ENCODE peak calls at places on chromosomes 12 and 14, in ten cellular contexts. O is pancreas, S is fibroblast of lung, P is PC-3, F is ovary, W is right atrium auricular region, X is fibroblast of pulmonary artery, E is thoracic aorta, L is dorsolateral prefrontal cortex, N is tibial artery. D is an unnamed sample.

GRCh38 chr12:90790747-90791146 is 164.2 kb downstream of the CCER1 start:
- DNase-seq in X (no peak), L (no peak), S (no peak), O (no peak), E (no peak), W (no peak), F (no peak), P (no peak), N (no peak), D (no peak)

GRCh38 chr12:104665296-104665695 is 208.5 kb downstream of the CHST11 start:
- DNase-seq in E (no peak), X (no peak), S (no peak), P (peak; percentile 40), W (no peak), N (no peak), O (no peak), L (no peak), F (no peak), D (no peak)

GRCh38 chr12:3129301-3130052 is 52.3 kb downstream of the TSPAN9 start:
- DNase-seq in X (peak; percentile 69), E (no peak), L (no peak), W (no peak), P (no peak), N (no peak), F (no peak), O (no peak), S (peak; percentile 64), D (peak; percentile 94)

GRCh38 chr12:90940872-90941499 is 14.0 kb downstream of the CCER1 start:
- DNase-seq in F (no peak), N (no peak), W (no peak), E (no peak), L (no peak), S (peak; percentile 87), P (peak; percentile 78), O (no peak), X (peak; percentile 83), D (peak; percentile 85)

GRCh38 chr14:63468273-63468672 is 74.9 kb downstream of the PPP2R5E start:
- DNase-seq in W (no peak), E (no peak), O (no peak), S (no peak), L (no peak), N (no peak), P (peak; percentile 78), X (no peak), F (no peak), D (no peak)

GRCh38 chr14:67526676-67527459 is 6.2 kb upstream of the PLEKHH1 start:
- DNase-seq in O (peak; percentile 39), L (peak; percentile 64), E (no peak), P (peak; percentile 63), W (no peak), S (peak; percentile 53), F (no peak), N (no peak), X (peak; percentile 63), D (peak; percentile 71)

GRCh38 chr12:12542964-12543363 is 19.7 kb downstream of the DUSP16 start:
- DNase-seq in F (no peak), E (no peak), W (no peak), P (no peak), O (no peak), S (no peak), N (no peak), L (no peak), X (no peak), D (peak; percentile 10)

GRCh38 chr12:126447346-126447745 is 1382.1 kb downstream of the AACS start:
- DNase-seq in P (no peak), F (no peak), O (no peak), S (no peak), X (peak; percentile 6), N (no peak), W (no peak), E (no peak), L (no peak), D (no peak)

DNA sequence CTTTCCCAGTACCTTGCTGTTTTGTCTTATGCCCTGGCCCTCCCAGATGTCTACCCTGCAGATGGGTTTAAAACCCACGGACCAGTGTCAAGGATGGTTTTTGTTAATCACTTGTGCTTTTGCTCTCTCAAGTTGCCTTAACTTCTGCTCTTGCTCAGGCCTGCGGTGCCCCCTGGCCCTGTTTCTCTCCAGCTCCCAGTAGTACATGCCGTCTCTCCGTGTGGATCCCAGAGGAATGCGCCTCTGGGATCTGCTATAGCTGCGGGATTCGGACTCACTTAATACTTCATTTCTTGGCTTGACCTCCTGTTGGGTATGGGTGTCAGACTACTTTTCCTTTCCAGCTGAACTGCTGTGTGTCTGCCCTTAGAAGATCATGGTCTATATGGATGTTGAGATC is 14.5 kb downstream of the PLEKHG3 start:
- DNase-seq in X (no peak), N (peak; percentile 79), W (no peak), F (peak; percentile 38), O (no peak), L (no peak), S (no peak), E (no peak), P (no peak), D (no peak)
- TF ChIP-seq CTCF in X (no peak), N (no peak), W (peak; percentile 18), F (no peak), O (no peak), L (no peak), S (no peak), E (no peak), P (no peak), D (no peak)

GRCh38 chr14:24310387-24310665 is 386 bp downstream of the LTB4R2 start:
- DNase-seq in S (no peak), L (no peak), W (no peak), O (no peak), X (no peak), N (no peak), P (no peak), E (no peak), F (peak; percentile 55), D (no peak)
- H3K4me3 ChIP-seq in S (no peak overlapping the region), L (peak overlapping the region; percentile 64), W (peak overlapping the region; percentile 64), O (peak overlapping the region; percentile 33), X (no peak overlapping the region), N (peak overlapping the region; percentile 56), P (no peak overlapping the region), E (peak overlapping the region; percentile 75), F (peak overlapping the region; percentile 40), D (peak overlapping the region; percentile 49)

DNA sequence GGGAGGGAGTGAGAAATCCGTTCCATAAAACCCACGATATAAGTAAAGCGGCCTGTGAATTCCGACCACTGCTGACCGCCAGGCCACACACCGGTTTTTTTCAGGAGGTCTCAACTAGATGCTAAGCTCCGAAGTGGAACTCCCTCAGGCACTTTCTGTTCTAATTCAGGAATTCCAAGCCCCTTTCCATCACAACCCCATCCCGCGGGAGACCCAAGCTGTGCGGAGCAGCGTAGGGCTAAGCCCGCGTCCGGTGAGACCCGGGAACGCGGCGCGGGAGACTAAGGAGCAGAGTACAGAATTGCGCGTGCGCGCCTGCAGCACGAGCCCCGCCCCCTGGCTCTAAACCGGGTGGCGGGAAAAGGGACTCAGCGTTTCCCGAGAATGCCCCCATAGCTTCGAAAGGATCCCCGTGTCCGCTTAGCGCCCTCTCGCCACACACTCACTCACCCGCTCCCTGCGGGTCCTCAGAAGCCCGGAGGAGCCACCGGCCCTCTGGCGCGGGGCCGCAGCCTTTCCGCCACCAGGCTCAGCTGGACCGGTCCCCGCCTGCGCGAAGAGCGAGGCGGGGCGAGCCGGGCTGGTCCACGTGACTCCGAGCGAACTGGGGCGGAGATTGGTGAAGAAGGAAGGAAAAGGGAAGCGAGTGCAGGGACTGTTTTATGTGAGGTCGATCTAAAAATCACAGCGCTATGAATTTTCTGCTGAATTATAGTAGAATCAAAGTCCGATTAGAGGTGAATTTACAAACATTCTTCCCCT is at the start of gene TIMELESS:
- DNase-seq in S (peak; percentile 86), E (peak; percentile 57), F (peak; percentile 90), W (peak; percentile 88), L (peak; percentile 78), P (peak; percentile 89), N (peak; percentile 93), X (peak; percentile 85), O (peak; percentile 85), D (peak; percentile 90)
- TF ChIP-seq CTCF in S (no peak), E (no peak), F (no peak), W (peak; percentile 39), L (peak; percentile 56), P (no peak), N (no peak), X (no peak), O (no peak), D (peak; percentile 23)

DNA sequence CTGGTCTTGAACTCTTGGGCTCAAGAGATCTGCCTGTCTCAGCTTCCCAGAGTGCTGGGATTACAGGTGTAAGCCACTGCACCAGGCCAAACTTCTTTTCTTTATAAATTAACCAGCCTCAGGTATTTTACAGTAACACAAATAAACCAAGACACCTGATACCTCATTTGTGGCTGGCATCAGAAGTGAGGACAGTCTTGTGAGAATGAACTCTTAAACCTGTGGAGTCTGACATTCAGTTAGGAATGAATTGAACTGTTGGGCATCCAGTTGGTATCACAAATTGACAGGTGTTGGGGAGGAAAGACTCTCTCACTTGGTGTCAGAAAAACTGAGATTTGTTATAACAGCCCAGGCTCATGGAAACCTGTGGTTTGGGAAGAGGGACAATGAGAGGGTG is 120.5 kb downstream of the DENND5B start:
- DNase-seq in N (no peak), E (no peak), X (no peak), P (peak; percentile 2), S (no peak), O (no peak), W (no peak), F (no peak), L (no peak), D (no peak)
- H3K4me3 ChIP-seq in N (no peak overlapping the region), E (no peak overlapping the region), X (no peak overlapping the region), P (no peak overlapping the region), S (no peak overlapping the region), O (no peak overlapping the region), W (no peak overlapping the region), F (no peak overlapping the region), L (no peak overlapping the region), D (no peak overlapping the region)